ENCODE peak calls at places on chromosomes 12 and 14, in seven cellular contexts. F is astrocyte of the hippocampus, S is brain microvascular endothelial cell, T is NCI-H345, V is glutamatergic neuron, M is GM12878, Z is cardiac muscle cell. N is an unnamed sample.

GRCh38 chr12:15155271-15155670 is 65.9 kb downstream of the RERG start:
- DNase-seq in F (peak; percentile 46), S (no peak), T (peak; percentile 33), V (no peak), M (no peak), Z (no peak), N (no peak)

GRCh38 chr12:45583011-45583657 is 146.4 kb upstream of the ARID2 start:
- DNase-seq in F (peak; percentile 10), S (peak; percentile 79), T (no peak), V (no peak), M (no peak), Z (no peak), N (no peak)

GRCh38 chr12:84842406-84843013 is 70.1 kb downstream of the SLC6A15 start:
- DNase-seq in F (peak; percentile 70), S (peak; percentile 66), T (peak; percentile 53), V (no peak), M (no peak), Z (peak; percentile 60), N (no peak)

GRCh38 chr12:110971189-110971920 is 51.0 kb upstream of the MYL2 start:
- DNase-seq in F (no peak), S (no peak), T (no peak), V (no peak), M (no peak), Z (no peak), N (no peak)

GRCh38 chr14:77265561-77266335 is 5.3 kb downstream of the NGB start:
- DNase-seq in F (no peak), S (no peak), T (no peak), V (no peak), M (no peak), Z (no peak), N (no peak)

GRCh38 chr12:109595321-109595902 is 21.8 kb downstream of the MVK start:
- DNase-seq in F (no peak), S (no peak), T (no peak), V (no peak), M (no peak), Z (no peak), N (no peak)

GRCh38 chr12:109461846-109462766 is 15.0 kb downstream of the KCTD10 start:
- DNase-seq in F (peak; percentile 92), S (peak; percentile 94), T (no peak), V (peak; percentile 47), M (no peak), Z (peak; percentile 69), N (peak; percentile 96)

GRCh38 chr14:80955434-80955939 is at the start of gene TSHR:
- DNase-seq in F (peak; percentile 9), S (no peak), T (no peak), V (peak; percentile 36), M (no peak), Z (no peak), N (no peak)

N was measured in GM04503.